ENCODE peak calls at places on chromosomes 16 and 17, in nine cellular contexts. D is fibroblast of lung, U is transverse colon, N is heart right ventricle, B is GM12865, V is MM.1S, W is ovary, C is epithelial cell of proximal tubule, R is AG04450. L is an unnamed sample.
A peak's percentile ranks its signal among the peaks of the same experiment; 100 is the strongest.

GRCh38 chr17:13016881-13017622 is 775 bp downstream of the ELAC2 start:
- DNase-seq in W (peak; percentile 33), B (peak; percentile 15), D (peak; percentile 29), V (no peak), N (no peak), R (no peak), U (no peak), C (no peak), L (peak; percentile 29)

GRCh38 chr17:73681946-73682345 is 37.7 kb upstream of the SDK2 start:
- DNase-seq in N (no peak), R (no peak), B (no peak), W (no peak), D (no peak), C (no peak), V (no peak), U (no peak), L (no peak)

GRCh38 chr17:77905266-77905665 is 53.2 kb upstream of the TNRC6C start:
- DNase-seq in B (no peak), D (no peak), C (no peak), N (no peak), U (no peak), V (no peak), R (no peak), W (no peak), L (no peak)

GRCh38 chr17:14840616-14841231 is 424.4 kb downstream of the PMP22 start:
- DNase-seq in D (peak; percentile 6), W (no peak), V (no peak), U (no peak), C (no peak), R (peak; percentile 46), N (no peak), B (no peak), L (peak; percentile 87)

GRCh38 chr17:13281626-13282025 is 263.8 kb upstream of the ELAC2 start:
- DNase-seq in B (no peak), D (no peak), V (no peak), U (no peak), C (no peak), N (no peak), R (no peak), W (no peak), L (no peak)

GRCh38 chr16:57166951-57167350 is 18.9 kb downstream of the PSME3IP1 start:
- DNase-seq in C (no peak), B (peak; percentile 61), U (no peak), W (no peak), R (no peak), N (no peak), D (peak; percentile 83), V (no peak), L (peak; percentile 86)

GRCh38 chr17:76567634-76568432 is 17.8 kb downstream of the ST6GALNAC2 start:
- DNase-seq in D (no peak), W (no peak), N (no peak), B (no peak), C (no peak), R (no peak), U (no peak), V (no peak), L (no peak)

GRCh38 chr17:33225994-33226393 is 67.1 kb downstream of the ASIC2 start:
- DNase-seq in W (no peak), V (no peak), U (no peak), R (no peak), N (no peak), B (no peak), C (no peak), D (no peak), L (no peak)

GRCh38 chr16:17238285-17239028 is 232.3 kb downstream of the XYLT1 start:
- DNase-seq in N (no peak), V (no peak), C (no peak), B (peak; percentile 76), D (no peak), R (no peak), W (no peak), U (no peak), L (no peak)

GRCh38 chr16:56679813-56680212 is 2.5 kb upstream of the MT1X start:
- DNase-seq in U (no peak), V (no peak), B (no peak), N (peak; percentile 16), W (no peak), R (no peak), C (no peak), D (no peak), L (no peak)

GRCh38 chr17:12982224-12982623 is 35.6 kb downstream of the ELAC2 start:
- DNase-seq in U (no peak), V (peak; percentile 10), W (no peak), C (no peak), R (no peak), B (peak; percentile 49), D (no peak), N (no peak), L (no peak)

GRCh38 chr17:65532491-65532890 is 29.0 kb downstream of the AXIN2 start:
- DNase-seq in V (no peak), W (peak; percentile 63), N (no peak), D (no peak), B (no peak), U (no peak), R (no peak), C (no peak), L (no peak)

GRCh38 chr17:65530985-65531507 is 30.4 kb downstream of the AXIN2 start:
- DNase-seq in U (no peak), N (peak; percentile 32), C (no peak), B (no peak), R (peak; percentile 79), D (peak; percentile 82), V (no peak), W (no peak), L (peak; percentile 89)

GRCh38 chr17:65530158-65530984 is 31.1 kb downstream of the AXIN2 start:
- DNase-seq in W (no peak), N (no peak), B (no peak), V (no peak), D (no peak), C (no peak), R (no peak), U (no peak), L (no peak)

GRCh38 chr17:65533056-65533745 is 28.2 kb downstream of the AXIN2 start:
- DNase-seq in C (no peak), V (no peak), R (no peak), U (no peak), N (no peak), B (no peak), D (no peak), W (no peak), L (no peak)

GRCh38 chr17:65531508-65532431 is 29.7 kb downstream of the AXIN2 start:
- DNase-seq in D (peak; percentile 60), R (peak; percentile 50), B (no peak), W (peak; percentile 82), N (peak; percentile 39), U (peak; percentile 63), C (no peak), V (no peak), L (peak; percentile 84)
- TF ChIP-seq CTCF in D (peak; percentile 46), R (peak; percentile 27), B (peak; percentile 6), W (no peak), N (no peak), U (peak; percentile 28), C (peak; percentile 32), V (no peak), L (peak; percentile 43)

GRCh38 chr16:85571813-85572619 is 41.1 kb upstream of the GSE1 start:
- DNase-seq in V (peak; percentile 37), U (peak; percentile 54), N (no peak), D (no peak), B (peak; percentile 83), R (no peak), C (no peak), W (no peak), L (no peak)

GRCh38 chr16:85571563-85571812 is 41.6 kb upstream of the GSE1 start:
- DNase-seq in U (no peak), D (no peak), R (no peak), B (no peak), N (no peak), C (no peak), V (peak; percentile 6), W (no peak), L (no peak)

GRCh38 chr16:85570213-85570734 is 42.8 kb upstream of the GSE1 start:
- DNase-seq in D (no peak), N (no peak), U (no peak), C (no peak), B (peak; percentile 82), V (peak; percentile 72), R (no peak), W (no peak), L (no peak)

GRCh38 chr16:85569615-85570212 is 43.4 kb upstream of the GSE1 start:
- DNase-seq in W (no peak), N (no peak), C (no peak), R (no peak), D (peak; percentile 90), V (peak; percentile 76), U (peak; percentile 68), B (peak; percentile 93), L (peak; percentile 93)

GRCh38 chr16:85570735-85571562 is 42.2 kb upstream of the GSE1 start:
- DNase-seq in B (peak; percentile 88), W (no peak), U (peak; percentile 58), V (peak; percentile 57), C (no peak), N (peak; percentile 27), D (no peak), R (no peak), L (no peak)
- H3K4me3 ChIP-seq in B (peak overlapping the region; percentile 56), W (no peak overlapping the region), U (no peak overlapping the region), V (peak overlapping the region; percentile 33), C (peak overlapping the region; percentile 4), N (no peak overlapping the region), D (no peak overlapping the region), R (no peak overlapping the region), L (no peak overlapping the region)

GRCh38 chr16:59192551-59193199 is 458.6 kb upstream of the GOT2 start:
- DNase-seq in V (peak; percentile 59), B (peak; percentile 36), C (no peak), U (no peak), W (no peak), N (peak; percentile 6), D (peak; percentile 19), R (no peak), L (peak; percentile 50)
- TF ChIP-seq CTCF in V (peak; percentile 77), B (peak; percentile 50), C (peak; percentile 55), U (no peak), W (no peak), N (peak; percentile 54), D (peak; percentile 69), R (peak; percentile 44), L (peak; percentile 61)

DNA sequence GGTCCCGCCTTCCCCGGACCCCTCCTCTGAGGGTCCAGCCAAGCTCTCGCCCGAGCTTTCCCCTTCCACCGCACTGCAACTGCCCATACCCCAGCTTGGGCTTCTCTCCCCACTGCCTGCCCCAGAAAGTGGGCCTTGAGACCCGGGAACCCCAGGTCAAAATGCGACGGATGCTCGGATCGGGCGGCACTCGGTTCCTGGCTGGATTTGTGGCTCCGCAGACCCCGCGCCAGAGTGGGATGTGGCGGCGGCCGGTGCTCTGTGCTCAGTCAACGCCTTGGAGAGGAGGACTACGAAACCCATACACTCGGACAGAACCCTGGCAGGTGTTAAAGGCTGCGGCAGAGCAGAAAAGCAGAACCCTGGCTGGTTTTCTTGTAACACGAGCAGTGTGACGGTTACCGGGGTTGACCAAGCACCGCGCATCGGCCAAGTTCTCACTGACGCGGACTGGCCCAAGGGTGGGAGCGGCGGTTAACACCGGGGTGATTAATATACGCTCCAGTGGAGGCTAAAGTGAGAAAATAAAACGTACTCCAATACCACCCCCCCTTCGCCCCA is 885 bp upstream of the SLFN13 start:
- DNase-seq in D (peak; percentile 38), U (peak; percentile 43), W (no peak), R (no peak), N (peak; percentile 16), B (peak; percentile 62), C (no peak), V (peak; percentile 37), L (peak; percentile 23)
- H3K4me3 ChIP-seq in D (no peak overlapping the region), U (peak overlapping the region; percentile 48), W (peak overlapping the region; percentile 46), R (peak overlapping the region; percentile 12), N (peak overlapping the region; percentile 61), B (peak overlapping the region; percentile 90), C (peak overlapping the region; percentile 80), V (peak overlapping the region; percentile 93), L (peak overlapping the region; percentile 34)